ENCODE peak calls at places on chromosomes 13 and 19, in five cellular contexts. D, S, U, E and R are unnamed samples. For H3K36me3, the result is how much of the 10 kb centered on the place peaks cover.

GRCh38 chr13:106573279-106573831 is 5.4 kb upstream of the ARGLU1 start:
- DNase-seq in D (no peak), S (no peak), U (no peak), E (no peak), R (no peak)

GRCh38 chr13:109778102-109778542 is 8.3 kb downstream of the IRS2 start:
- DNase-seq in D (no peak), S (no peak), U (no peak), E (peak), R (peak)

GRCh38 chr13:33644607-33645543 is 173.1 kb upstream of the RFC3 start:
- DNase-seq in U (no peak), S (no peak), E (no peak), D (no peak), R (no peak)

GRCh38 chr19:51246153-51246552 is 4.7 kb upstream of the SIGLECL1 start:
- DNase-seq in U (no peak), D (no peak), S (no peak), E (no peak), R (no peak)

GRCh38 chr19:48203794-48204628 is 33.5 kb downstream of the ZSWIM9 start:
- DNase-seq in U (peak), E (peak), S (peak), D (peak), R (peak)

GRCh38 chr13:72284791-72285190 is 417.8 kb upstream of the DACH1 start:
- DNase-seq in E (no peak), D (no peak), U (no peak), S (no peak), R (no peak)

GRCh38 chr13:94433055-94433947 is 46.2 kb downstream of the DCT start:
- DNase-seq in E (no peak), U (no peak), S (no peak), D (no peak), R (no peak)

GRCh38 chr13:42215578-42216421 is 56.2 kb upstream of the AKAP11 start:
- DNase-seq in U (no peak), D (peak), S (no peak), E (no peak), R (peak)

GRCh38 chr13:43113603-43114002 is 90.2 kb downstream of the DNAJC15 start:
- DNase-seq in D (no peak), S (no peak), U (no peak), E (no peak), R (no peak)

GRCh38 chr13:41497436-41497835 is 40.1 kb downstream of the RGCC start:
- DNase-seq in E (no peak), U (no peak), S (no peak), D (no peak), R (no peak)

GRCh38 chr19:54317965-54318240 is 4.9 kb upstream of the LILRA5 start:
- DNase-seq in S (no peak), D (no peak), U (no peak), E (no peak), R (no peak)

GRCh38 chr13:61094865-61095264 is 320.8 kb downstream of the PCDH20 start:
- DNase-seq in D (no peak), E (no peak), S (no peak), U (no peak), R (no peak)

GRCh38 chr19:6216996-6217751 is 62.6 kb downstream of the MLLT1 start:
- DNase-seq in D (no peak), S (no peak), E (no peak), U (peak), R (no peak)

DNA sequence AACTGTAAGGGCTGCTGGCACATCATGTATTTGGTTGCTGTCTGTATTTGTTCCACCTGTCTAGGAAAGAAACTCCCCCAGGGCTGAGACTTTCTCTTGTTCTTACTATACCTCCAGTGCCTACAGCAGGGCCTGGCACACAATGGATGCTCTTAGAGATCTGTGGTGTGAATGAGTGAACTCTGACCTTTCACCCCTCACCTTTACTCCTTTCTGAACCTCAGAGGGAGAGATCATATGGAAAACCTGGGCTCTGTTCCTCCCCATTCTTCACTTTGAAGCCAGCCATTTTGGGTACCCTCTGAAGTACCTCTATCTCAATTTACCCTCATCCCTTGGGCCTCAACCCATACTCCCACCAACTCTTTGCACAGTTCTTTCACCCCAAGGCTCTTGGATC is 3.1 kb downstream of the DYRK1B start:
- DNase-seq in D (no peak), U (no peak), E (no peak), S (no peak), R (no peak)
- H3K36me3 ChIP-seq in D (under half), U (under half), E (half or more), S (under half), R (under half)

DNA sequence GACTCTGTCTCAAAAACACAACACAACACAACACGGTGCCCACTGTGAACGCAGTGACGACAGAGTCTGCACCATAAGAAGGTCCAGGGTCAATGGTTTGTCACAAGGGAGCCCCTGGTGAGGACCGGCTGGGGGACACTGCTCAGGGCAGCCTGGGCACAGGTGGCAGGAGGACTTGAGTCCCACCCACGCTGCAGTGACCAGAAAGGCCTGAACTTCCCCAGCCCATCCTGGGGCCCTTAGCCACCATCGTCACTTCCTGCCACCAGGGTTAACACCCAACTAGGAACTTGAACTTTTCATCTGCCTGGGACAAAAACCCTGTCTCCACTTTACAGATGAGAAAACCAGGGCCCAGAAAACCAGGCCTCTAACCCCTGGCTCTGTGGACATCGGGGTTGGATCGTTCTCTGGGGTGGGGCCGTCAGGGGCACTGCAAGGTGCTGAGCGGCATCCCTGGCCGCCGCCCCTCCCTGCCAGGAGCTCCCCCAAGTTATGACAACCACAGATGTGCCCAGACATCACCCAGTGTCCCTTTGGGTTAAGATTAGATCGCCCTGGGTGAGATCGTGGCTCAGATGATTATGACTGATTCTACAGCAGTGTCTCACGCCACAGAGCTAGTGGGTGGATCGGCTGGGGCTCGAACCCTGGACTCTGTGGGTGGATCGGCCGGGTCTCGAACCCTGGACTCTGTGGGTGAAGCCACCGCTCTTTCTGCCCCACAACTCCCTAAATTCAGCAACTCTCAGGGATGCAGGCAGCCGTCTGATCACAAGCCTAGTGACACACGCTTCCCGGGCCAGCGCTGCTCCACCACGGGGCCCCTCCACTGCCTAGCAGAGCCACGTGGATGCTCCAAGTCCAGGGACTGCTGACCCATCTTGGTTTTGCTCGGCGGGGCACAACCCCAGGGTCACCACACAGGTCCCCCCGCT is 14.0 kb downstream of the MOB3A start:
- DNase-seq in S (peak), E (no peak), D (peak), U (no peak), R (no peak)
- H3K4me3 ChIP-seq in S (peak), E (no peak), D (peak), U (no peak), R (no peak)

GRCh38 chr13:20019033-20019432 is 60.5 kb downstream of the ZMYM2 start:
- DNase-seq in D (no peak), S (no peak), U (no peak), E (no peak), R (no peak)
- H3K36me3 ChIP-seq in D (under half), S (under half), U (under half), E (under half), R (under half)

DNA sequence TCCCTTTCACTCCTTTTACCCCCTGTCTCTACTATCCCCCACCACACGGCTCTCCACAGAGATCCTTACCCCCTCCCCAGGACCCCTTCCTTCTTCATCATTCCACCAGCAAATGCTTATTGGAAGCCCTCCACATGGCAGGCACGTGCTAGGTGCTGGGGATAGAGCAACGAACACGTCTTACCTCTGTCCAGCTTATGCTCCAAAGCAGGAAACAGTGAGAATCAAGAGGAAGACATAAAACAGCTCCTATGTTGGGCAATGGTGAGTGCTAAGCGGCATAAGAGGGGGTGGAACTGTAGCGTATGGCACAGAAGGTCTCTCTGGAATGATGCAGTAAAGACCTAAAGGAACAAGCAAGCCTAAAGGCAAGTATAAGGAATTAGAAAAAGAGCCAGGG is 289.6 kb downstream of the FOXO1 start:
- DNase-seq in U (no peak), S (no peak), E (no peak), D (no peak), R (no peak)
- H3K4me3 ChIP-seq in U (no peak), S (no peak), E (no peak), D (no peak), R (no peak)

DNA sequence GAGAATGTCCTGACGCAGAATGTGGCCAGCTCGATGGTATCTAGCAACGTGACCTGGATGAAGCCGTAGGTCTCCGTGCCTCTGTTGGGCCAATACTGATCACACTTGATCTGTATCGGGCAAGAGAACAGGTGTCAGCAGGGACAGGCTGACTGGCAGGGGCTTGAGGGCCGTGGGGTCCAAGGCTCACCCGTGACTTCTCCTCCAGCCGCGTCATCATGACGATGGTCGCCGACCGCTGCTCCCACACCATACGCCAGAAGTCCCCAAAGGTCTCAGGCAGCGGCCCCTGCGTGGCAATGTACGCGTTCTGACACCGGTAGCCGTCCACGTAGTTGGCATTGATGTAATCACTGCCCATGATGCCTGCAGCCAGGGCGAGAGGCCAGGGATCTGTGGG is 126.2 kb downstream of the PTPRS start:
- DNase-seq in S (no peak), U (no peak), D (no peak), E (no peak), R (no peak)
- H3K36me3 ChIP-seq in S (under half), U (under half), D (under half), E (under half), R (half or more)

DNA sequence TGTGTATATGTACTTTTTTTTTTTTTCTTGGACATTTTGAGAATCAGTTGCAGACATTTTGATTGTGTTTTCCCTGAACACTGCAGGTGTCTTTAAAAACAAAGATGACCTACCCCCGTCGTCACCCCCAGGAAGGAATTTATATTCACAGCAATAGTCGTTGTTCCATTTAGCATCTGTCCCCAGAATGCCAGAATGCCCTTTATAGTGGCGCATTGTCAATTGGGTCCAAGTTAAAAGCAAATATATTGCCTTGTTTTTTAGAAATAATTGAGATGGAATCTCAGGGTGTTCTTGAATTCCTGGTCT is 1.8 kb upstream of the RNF225 start:
- DNase-seq in U (no peak), E (no peak), S (no peak), D (no peak), R (no peak)
- H3K4me3 ChIP-seq in U (no peak), E (no peak), S (no peak), D (no peak), R (no peak)

DNA sequence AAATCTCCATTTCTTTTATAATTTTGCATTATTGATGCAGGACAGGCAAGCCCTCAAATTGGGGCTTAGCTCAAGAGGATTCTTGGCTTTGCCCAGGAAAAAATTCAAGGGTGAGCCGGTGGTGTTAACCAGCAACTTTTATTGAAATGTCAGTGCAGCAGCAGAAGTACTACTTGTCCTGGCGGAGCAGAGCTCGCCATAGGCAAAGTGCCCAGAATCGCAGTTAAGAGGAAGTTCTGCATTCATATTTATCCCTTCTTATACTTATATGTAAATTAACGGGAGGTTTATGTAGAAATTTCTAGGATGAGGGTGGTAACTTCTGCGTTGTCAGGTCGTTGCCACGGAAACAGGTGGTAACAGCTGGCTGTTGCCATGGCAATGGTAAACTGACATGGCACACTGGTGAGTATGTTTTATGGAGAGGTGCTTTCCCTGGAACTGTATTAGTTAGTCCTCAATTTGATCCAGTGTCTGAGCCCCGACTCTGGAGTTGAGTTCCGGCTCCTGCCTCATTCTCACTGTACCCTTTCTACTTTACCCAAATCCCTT is 2494.8 kb upstream of the PCDH20 start:
- DNase-seq in U (no peak), D (no peak), S (no peak), E (no peak), R (no peak)
- H3K36me3 ChIP-seq in U (under half), D (under half), S (under half), E (under half), R (under half)

DNA sequence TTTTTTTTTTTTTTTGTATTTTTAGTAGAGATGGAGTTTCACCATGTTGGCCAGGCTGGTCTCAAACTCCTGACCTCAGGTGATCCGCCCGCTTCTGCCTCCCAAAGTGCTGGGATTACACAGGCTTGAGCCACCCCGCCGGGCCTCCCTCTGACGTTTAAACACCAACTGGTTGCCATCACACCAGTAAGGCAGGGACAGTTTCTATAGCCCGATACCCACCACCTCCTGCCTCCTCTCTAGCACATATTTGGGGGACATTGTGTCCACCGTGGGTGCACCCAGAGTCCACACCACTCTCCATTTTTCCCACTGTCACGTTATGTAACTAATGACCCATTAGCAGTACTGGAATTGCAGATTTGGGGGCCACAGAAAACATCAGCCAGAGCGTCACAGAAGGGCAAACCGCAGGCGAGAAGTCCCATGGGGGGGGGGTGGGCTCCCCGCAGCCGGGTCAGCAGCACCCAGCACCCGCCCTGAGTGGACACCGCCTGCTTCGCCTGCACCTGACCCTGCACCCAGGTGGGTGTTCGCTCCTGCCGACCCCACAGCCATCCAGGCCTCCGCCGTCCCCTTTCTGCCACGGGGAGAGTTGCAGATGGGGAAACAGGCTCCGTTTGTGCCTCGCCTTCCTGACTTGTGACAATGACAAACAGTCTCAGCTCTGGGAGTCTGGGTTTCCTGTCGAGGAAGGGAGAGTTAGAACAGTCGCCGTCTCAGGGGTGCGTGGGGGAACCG is 3.6 kb downstream of the ONECUT3 start:
- DNase-seq in E (no peak), D (no peak), S (no peak), U (peak), R (no peak)
- H3K4me3 ChIP-seq in E (peak), D (no peak), S (no peak), U (no peak), R (no peak)

DNA sequence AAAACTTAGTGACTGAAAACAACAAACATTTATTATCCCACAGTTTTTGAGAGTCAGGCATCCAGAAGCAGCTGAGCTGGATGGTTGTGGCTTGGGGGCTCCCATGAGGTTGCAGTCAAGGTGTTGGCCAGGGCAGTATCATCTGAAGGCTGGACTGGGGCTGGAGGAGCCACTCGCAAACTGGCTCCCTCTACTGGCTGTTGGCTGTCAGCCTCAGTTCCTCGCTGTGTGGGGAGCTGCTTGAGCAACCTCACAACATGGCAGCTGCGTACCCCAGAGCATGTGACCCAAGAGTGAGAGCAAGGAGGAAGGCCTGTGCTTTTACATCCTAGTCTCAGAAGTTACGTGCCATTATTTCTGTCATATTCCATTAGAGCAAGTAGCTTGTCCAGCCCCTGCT is 9.7 kb downstream of the YJU2 start:
- DNase-seq in U (no peak), E (no peak), D (no peak), S (no peak), R (no peak)
- H3K36me3 ChIP-seq in U (under half), E (under half), D (under half), S (under half), R (half or more)

GRCh38 chr13:39655041-39655568 is 357 bp upstream of the COG6 start:
- DNase-seq in U (no peak), S (no peak), E (no peak), D (no peak), R (no peak)
- H3K4me3 ChIP-seq in U (peak), S (peak), E (peak), D (peak), R (peak)